ENCODE peak calls at places on chromosomes 6 and 20, in six cellular contexts. X, U, G, Q, L and Z are unnamed samples.

GRCh38 chr6:42226251-42227143 is 8.8 kb upstream of the MRPS10 start:
- DNase-seq in U (no peak), Q (no peak), G (no peak), X (peak), L (no peak), Z (no peak)

GRCh38 chr6:158033077-158033750 is 51.6 kb downstream of the SYNJ2 start:
- DNase-seq in L (peak), Q (no peak), G (no peak), X (no peak), U (no peak), Z (peak)

GRCh38 chr6:162211022-162211421 is 516.5 kb downstream of the PRKN start:
- DNase-seq in U (no peak), L (no peak), X (no peak), G (no peak), Q (no peak), Z (no peak)

GRCh38 chr20:8744228-8744844 is 324.6 kb upstream of the PLCB4 start:
- DNase-seq in X (peak), L (no peak), G (no peak), Q (no peak), U (no peak), Z (no peak)

GRCh38 chr6:84709121-84709520 is 55.3 kb downstream of the TBX18 start:
- DNase-seq in U (no peak), X (no peak), G (no peak), Q (no peak), L (no peak), Z (no peak)

GRCh38 chr20:25269833-25270170 is 21.9 kb downstream of the PYGB start:
- DNase-seq in X (no peak), U (no peak), L (no peak), Q (no peak), G (peak), Z (peak)

GRCh38 chr6:30446259-30446658 is 43.0 kb upstream of the HLA-E start:
- DNase-seq in G (no peak), Q (no peak), U (no peak), X (no peak), L (no peak), Z (no peak)

GRCh38 chr6:73704260-73704659 is 8.3 kb downstream of the CD109 start:
- DNase-seq in U (no peak), X (peak), G (no peak), L (peak), Q (peak), Z (no peak)

GRCh38 chr6:85364354-85364753 is 85.5 kb upstream of the NT5E start:
- DNase-seq in G (no peak), Q (peak), U (no peak), L (no peak), X (peak), Z (no peak)

GRCh38 chr6:4010682-4011081 is 68.3 kb downstream of the FAM217A start:
- DNase-seq in Q (no peak), U (no peak), G (no peak), L (no peak), X (no peak), Z (no peak)

GRCh38 chr20:58650181-58650775 is 805 bp upstream of the STX16 start:
- DNase-seq in Q (no peak), L (no peak), X (no peak), U (no peak), G (no peak), Z (peak)

GRCh38 chr6:130961148-130961547 is 101.9 kb downstream of the EPB41L2 start:
- DNase-seq in L (no peak), X (no peak), U (no peak), Q (no peak), G (no peak), Z (no peak)

GRCh38 chr6:54135665-54136370 is 24.6 kb downstream of the MLIP start:
- DNase-seq in U (no peak), L (no peak), G (no peak), X (peak), Q (peak), Z (no peak)

GRCh38 chr20:32029561-32029960 is 19.3 kb downstream of the CCM2L start:
- DNase-seq in L (no peak), Q (no peak), U (no peak), X (no peak), G (no peak), Z (no peak)

GRCh38 chr20:835220-836045 is 1.9 kb downstream of the FAM110A start:
- DNase-seq in Q (no peak), L (no peak), G (no peak), X (no peak), U (no peak), Z (no peak)

GRCh38 chr20:34977365-34978091 is 21.9 kb downstream of the MYH7B start:
- DNase-seq in G (no peak), U (no peak), L (no peak), X (no peak), Q (no peak), Z (no peak)

GRCh38 chr20:23217023-23217422 is 130.9 kb upstream of the CD93 start:
- DNase-seq in Q (no peak), X (no peak), U (no peak), L (no peak), G (no peak), Z (no peak)

GRCh38 chr20:16637814-16638213 is 64.6 kb upstream of the KIF16B start:
- DNase-seq in U (no peak), G (no peak), X (no peak), Q (no peak), L (no peak), Z (no peak)

GRCh38 chr6:28719275-28719940 is 193.7 kb downstream of the GPX5 start:
- DNase-seq in Q (no peak), U (no peak), X (peak), G (no peak), L (no peak), Z (no peak)

GRCh38 chr6:150256618-150257272 is 112.1 kb upstream of the IYD start:
- DNase-seq in U (no peak), X (peak), Q (peak), G (no peak), L (no peak), Z (no peak)

GRCh38 chr6:112466378-112467151 is 119.4 kb downstream of the RFPL4B start:
- DNase-seq in U (no peak), X (peak), Q (peak), G (no peak), L (no peak), Z (no peak)

GRCh38 chr20:58481541-58482021 is 33.6 kb downstream of the APCDD1L start:
- DNase-seq in X (peak), L (no peak), U (peak), G (no peak), Q (no peak), Z (no peak)

GRCh38 chr6:117074672-117075071 is 190.7 kb upstream of the VGLL2 start:
- DNase-seq in U (no peak), L (no peak), Q (no peak), G (no peak), X (no peak), Z (no peak)

GRCh38 chr6:7138921-7139358 is 31.2 kb downstream of the RREB1 start:
- DNase-seq in Q (no peak), X (no peak), L (no peak), G (no peak), U (no peak), Z (no peak)

GRCh38 chr6:42708096-42708495 is 14.3 kb downstream of the PRPH2 start:
- DNase-seq in X (no peak), Q (no peak), U (no peak), L (no peak), G (no peak), Z (no peak)

GRCh38 chr6:119296036-119297035 is 53.2 kb downstream of the MAN1A1 start:
- DNase-seq in G (no peak), U (no peak), X (no peak), L (no peak), Q (no peak), Z (no peak)

GRCh38 chr6:5710516-5710915 is 296.2 kb downstream of the NRN1 start:
- DNase-seq in U (peak), Q (no peak), L (no peak), G (peak), X (no peak), Z (no peak)

GRCh38 chr6:64679411-64679810 is 1027.6 kb downstream of the EYS start:
- DNase-seq in G (no peak), L (no peak), U (no peak), X (no peak), Q (no peak), Z (no peak)

GRCh38 chr6:111715321-111715720 is 109.6 kb upstream of the TRAF3IP2 start:
- DNase-seq in G (peak), L (no peak), Q (no peak), X (no peak), U (no peak), Z (no peak)

GRCh38 chr6:7207688-7208087 is 99.9 kb downstream of the RREB1 start:
- DNase-seq in G (no peak), Q (no peak), L (no peak), U (no peak), X (peak), Z (no peak)

GRCh38 chr20:58524814-58525213 is 9.6 kb upstream of the APCDD1L start:
- DNase-seq in Q (no peak), L (no peak), X (peak), U (no peak), G (no peak), Z (no peak)

GRCh38 chr6:169145476-169145875 is 108.2 kb downstream of the THBS2 start:
- DNase-seq in Q (no peak), L (peak), X (no peak), G (no peak), U (no peak), Z (no peak)

GRCh38 chr6:36642913-36643817 is 35.3 kb upstream of the CDKN1A start:
- DNase-seq in G (peak), U (no peak), Q (peak), L (peak), X (peak), Z (no peak)

GRCh38 chr6:92231220-92231701 is 1188.1 kb downstream of the EPHA7 start:
- DNase-seq in X (no peak), G (no peak), L (no peak), U (no peak), Q (no peak), Z (no peak)

GRCh38 chr6:107654736-107655135 is 164.8 kb downstream of the SOBP start:
- DNase-seq in U (no peak), L (no peak), Q (no peak), G (no peak), X (no peak), Z (no peak)

GRCh38 chr6:8743146-8743745 is 307.9 kb upstream of the SLC35B3 start:
- DNase-seq in L (no peak), X (no peak), Q (no peak), U (no peak), G (no peak), Z (no peak)
- TF ChIP-seq CTCF in L (no peak), X (no peak), Q (no peak), U (no peak), G (no peak), Z (no peak)

GRCh38 chr6:121847806-121848522 is 412.5 kb downstream of the GJA1 start:
- DNase-seq in U (no peak), X (no peak), Q (no peak), G (no peak), L (no peak), Z (no peak)

GRCh38 chr6:121844898-121845297 is 409.5 kb downstream of the GJA1 start:
- DNase-seq in X (no peak), U (no peak), L (no peak), G (no peak), Q (no peak), Z (no peak)

GRCh38 chr6:121848523-121849255 is 413.2 kb downstream of the GJA1 start:
- DNase-seq in L (no peak), X (no peak), G (no peak), U (no peak), Q (no peak), Z (no peak)

GRCh38 chr6:121851056-121851455 is 415.6 kb downstream of the GJA1 start:
- DNase-seq in L (no peak), G (no peak), U (no peak), X (no peak), Q (no peak), Z (no peak)

GRCh38 chr6:121849477-121849876 is 414.0 kb downstream of the GJA1 start:
- DNase-seq in L (no peak), Q (no peak), X (peak), G (peak), U (no peak), Z (no peak)
- TF ChIP-seq CTCF in L (peak), Q (peak), X (peak), G (peak), U (no peak), Z (no peak)

GRCh38 chr6:166436195-166437139 is 53.7 kb upstream of the MPC1 start:
- DNase-seq in X (no peak), G (no peak), U (peak), L (no peak), Q (no peak), Z (no peak)

GRCh38 chr6:166438211-166438861 is 55.6 kb upstream of the MPC1 start:
- DNase-seq in X (no peak), U (peak), Q (peak), L (no peak), G (no peak), Z (no peak)

GRCh38 chr6:166439366-166440091 is 56.8 kb upstream of the MPC1 start:
- DNase-seq in Q (no peak), U (no peak), G (no peak), L (no peak), X (no peak), Z (no peak)

GRCh38 chr6:166435574-166435973 is 52.8 kb upstream of the MPC1 start:
- DNase-seq in Q (no peak), U (peak), G (no peak), X (no peak), L (no peak), Z (peak)

DNA sequence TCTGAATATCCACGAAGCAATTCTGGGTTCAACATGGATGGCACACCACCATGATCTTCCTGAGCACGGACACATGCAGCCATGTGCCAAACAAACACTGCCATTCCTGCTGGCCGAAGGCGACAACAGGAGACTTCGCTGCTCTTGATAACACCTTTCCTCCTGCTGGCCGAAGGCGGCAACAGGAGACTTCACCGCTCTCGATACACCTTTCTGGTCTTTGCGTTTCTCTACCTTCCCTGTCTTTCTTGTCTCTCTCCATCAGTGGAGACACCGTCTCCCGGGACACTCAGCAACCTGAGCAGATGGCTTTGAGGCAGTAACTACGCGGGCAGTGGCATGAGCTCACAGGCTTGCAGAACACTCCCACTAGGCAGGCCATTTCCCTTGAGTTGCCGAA is 54.9 kb upstream of the MPC1 start:
- DNase-seq in X (no peak), L (no peak), U (peak), G (no peak), Q (no peak), Z (no peak)
- TF ChIP-seq CTCF in X (no peak), L (no peak), U (no peak), G (no peak), Q (no peak), Z (no peak)

DNA sequence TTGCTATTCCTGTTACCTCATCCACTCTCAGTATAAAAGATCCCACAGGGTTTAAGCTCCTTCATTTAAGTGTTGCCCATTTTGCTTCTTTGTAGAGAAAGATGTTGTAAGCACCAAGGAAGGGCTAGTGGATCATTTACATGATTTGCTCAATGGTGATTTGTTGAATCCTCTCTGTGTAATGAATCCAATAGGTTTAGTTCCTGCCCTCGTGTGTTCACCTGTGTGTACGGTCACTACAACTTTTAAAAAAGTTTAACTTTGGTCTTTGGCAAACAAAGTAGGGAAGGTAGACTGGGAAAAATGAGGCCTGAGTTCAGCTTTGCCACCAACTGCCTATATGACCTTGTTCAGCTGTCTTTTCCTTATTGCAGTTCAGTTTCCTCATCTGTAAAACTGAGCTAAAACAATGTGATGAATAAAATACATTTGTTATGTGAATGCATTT is 51.5 kb downstream of the DHX35 start:
- DNase-seq in X (peak), Q (no peak), U (no peak), L (no peak), G (no peak), Z (no peak)
- TF ChIP-seq CTCF in X (no peak), Q (no peak), U (no peak), L (no peak), G (no peak), Z (no peak)

DNA sequence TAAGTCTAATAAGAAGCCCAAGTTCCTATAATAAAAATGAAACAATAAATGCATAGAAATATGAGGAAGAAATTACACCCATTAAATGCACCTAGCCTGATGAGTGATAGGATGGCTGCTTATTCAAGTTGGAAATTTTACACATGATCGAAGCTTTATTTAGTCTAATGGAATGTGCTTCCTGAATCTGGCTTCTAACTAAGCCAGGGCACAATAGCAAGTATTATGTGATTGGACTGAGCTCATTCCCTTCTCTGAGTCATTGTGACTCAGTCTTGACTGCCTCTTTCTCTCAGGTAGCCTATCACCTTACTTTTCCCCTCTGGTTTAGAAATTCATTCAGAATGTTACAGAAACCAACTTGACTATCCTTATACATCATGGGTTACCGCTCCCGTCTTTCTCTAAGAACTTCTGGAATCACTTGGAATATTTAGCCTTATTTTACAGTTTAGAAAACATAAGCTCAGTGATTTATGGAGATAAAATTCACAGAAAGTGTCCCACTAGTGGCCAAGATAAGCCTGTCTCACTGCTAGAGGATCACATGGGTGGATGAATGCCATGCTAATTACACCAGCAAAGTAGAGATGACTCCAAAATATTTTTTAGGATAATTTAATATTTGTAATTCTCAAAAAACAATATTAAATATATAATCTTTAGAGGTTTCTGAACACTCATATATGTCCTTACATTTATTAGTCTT is 505.3 kb upstream of the JAG1 start:
- DNase-seq in G (no peak), L (no peak), U (no peak), Q (no peak), X (peak), Z (no peak)
- TF ChIP-seq CTCF in G (no peak), L (no peak), U (no peak), Q (no peak), X (no peak), Z (no peak)

GRCh38 chr20:42046686-42047085 is 428.5 kb upstream of the CHD6 start:
- DNase-seq in L (no peak), Q (no peak), G (no peak), X (no peak), U (no peak), Z (no peak)

GRCh38 chr20:42043921-42044320 is 425.7 kb upstream of the CHD6 start:
- DNase-seq in L (no peak), G (no peak), U (no peak), X (no peak), Q (no peak), Z (no peak)

DNA sequence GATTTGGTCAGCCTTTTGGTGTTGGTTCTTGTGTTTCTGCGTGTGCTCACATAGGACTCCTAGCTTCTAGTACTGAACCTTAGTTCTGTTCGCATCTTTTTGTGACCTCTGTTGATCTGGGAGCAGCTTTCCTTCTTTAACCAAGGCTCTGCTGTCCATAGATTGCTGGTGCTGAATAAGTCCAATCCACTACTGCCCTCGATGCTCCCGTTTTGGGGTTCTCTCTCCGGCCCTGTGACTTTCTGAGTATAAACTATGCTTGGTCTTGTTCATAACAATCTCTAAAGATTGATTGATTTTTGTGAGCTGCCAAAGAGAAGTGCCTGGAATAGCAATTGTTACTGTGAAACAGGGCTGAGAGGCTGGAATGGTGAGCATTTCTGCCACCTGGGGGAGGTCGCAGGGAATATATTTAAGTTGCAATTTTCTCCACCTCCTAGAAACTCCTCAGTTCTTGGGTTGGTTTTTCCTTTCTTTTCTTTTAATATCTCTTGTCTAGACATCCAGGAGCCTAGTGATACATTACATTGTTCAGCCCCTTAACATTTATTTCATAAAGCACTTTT is 422.9 kb upstream of the CHD6 start:
- DNase-seq in G (no peak), Q (no peak), U (no peak), X (no peak), L (no peak), Z (no peak)
- TF ChIP-seq CTCF in G (no peak), Q (no peak), U (no peak), X (no peak), L (no peak), Z (no peak)

GRCh38 chr6:32716396-32716795 is 24.8 kb upstream of the HLA-DQA2 start:
- DNase-seq in L (no peak), U (no peak), X (no peak), G (no peak), Q (no peak), Z (no peak)
- TF ChIP-seq CTCF in L (no peak), U (no peak), X (no peak), G (no peak), Q (no peak), Z (no peak)